ENCODE peak calls at places on chromosomes 6 and 20, in nine cellular contexts. C is pancreas; F is neural progenitor cell; O is ovary; N is transverse colon; E is heart left ventricle; P is sigmoid colon; R is uterus; S is CD8-positive, alpha-beta T cell. L is an unnamed sample.

GRCh38 chr6:17536586-17536985 is 63.5 kb upstream of the FAM8A1 start:
- DNase-seq in C (no peak), F (no peak), O (no peak), N (no peak), E (no peak), P (no peak), R (no peak), S (no peak), L (no peak)

GRCh38 chr6:23245559-23245958 is 676.2 kb downstream of the HDGFL1 start:
- DNase-seq in C (no peak), F (no peak), O (no peak), N (no peak), E (no peak), P (no peak), R (no peak), S (no peak), L (no peak)

GRCh38 chr6:16058188-16058780 is 70.6 kb upstream of the MYLIP start:
- DNase-seq in C (no peak), F (no peak), O (no peak), N (no peak), E (no peak), P (no peak), R (no peak), S (no peak), L (no peak)

GRCh38 chr6:1631251-1631650 is 21.5 kb downstream of the FOXC1 start:
- DNase-seq in C (no peak), F (no peak), O (no peak), N (no peak), E (no peak), P (no peak), R (no peak), S (no peak), L (no peak)

GRCh38 chr6:121826156-121826810 is 390.8 kb downstream of the GJA1 start:
- DNase-seq in C (no peak), F (no peak), O (no peak), N (no peak), E (no peak), P (no peak), R (no peak), S (no peak), L (peak; percentile 92)

GRCh38 chr6:5078121-5078695 is 6.9 kb upstream of the PPP1R3G start:
- DNase-seq in C (no peak), F (no peak), O (no peak), N (no peak), E (no peak), P (no peak), R (no peak), S (no peak), L (no peak)

GRCh38 chr6:169072127-169073042 is 181.3 kb downstream of the THBS2 start:
- DNase-seq in C (no peak), F (no peak), O (no peak), N (no peak), E (peak; percentile 69), P (no peak), R (no peak), S (no peak), L (no peak)

GRCh38 chr6:44179072-44179536 is 20.5 kb downstream of the CAPN11 start:
- DNase-seq in C (no peak), F (no peak), O (no peak), N (no peak), E (no peak), P (no peak), R (no peak), S (no peak), L (no peak)

GRCh38 chr20:48393721-48394120 is 434.1 kb downstream of the PREX1 start:
- DNase-seq in C (no peak), F (no peak), O (no peak), N (no peak), E (no peak), P (no peak), R (no peak), S (no peak), L (no peak)

GRCh38 chr6:22041797-22042489 is 254.9 kb downstream of the PRL start:
- DNase-seq in C (no peak), F (no peak), O (no peak), N (no peak), E (no peak), P (no peak), R (no peak), S (no peak), L (no peak)

GRCh38 chr20:59438201-59438600 is 137.8 kb downstream of the EDN3 start:
- DNase-seq in C (no peak), F (peak; percentile 74), O (no peak), N (no peak), E (no peak), P (no peak), R (no peak), S (no peak), L (no peak)

GRCh38 chr6:11909696-11910132 is 102.4 kb upstream of the HIVEP1 start:
- DNase-seq in C (no peak), F (no peak), O (no peak), N (no peak), E (no peak), P (no peak), R (no peak), S (no peak), L (peak; percentile 48)

GRCh38 chr6:56073315-56073714 is 174.1 kb downstream of the COL21A1 start:
- DNase-seq in C (no peak), F (no peak), O (no peak), N (no peak), E (peak; percentile 30), P (no peak), R (no peak), S (no peak), L (no peak)

GRCh38 chr20:42530855-42531674 is 658.6 kb downstream of the PTPRT start:
- DNase-seq in C (no peak), F (peak; percentile 60), O (no peak), N (no peak), E (no peak), P (no peak), R (no peak), S (no peak), L (no peak)

GRCh38 chr6:100309174-100309573 is 155.5 kb downstream of the SIM1 start:
- DNase-seq in C (no peak), F (no peak), O (no peak), N (no peak), E (no peak), P (no peak), R (no peak), S (no peak), L (no peak)

GRCh38 chr20:48615871-48616270 is 211.9 kb downstream of the PREX1 start:
- DNase-seq in C (no peak), F (no peak), O (no peak), N (no peak), E (no peak), P (no peak), R (no peak), S (no peak), L (no peak)

GRCh38 chr20:10970109-10970508 is 296.3 kb upstream of the JAG1 start:
- DNase-seq in C (no peak), F (no peak), O (no peak), N (no peak), E (no peak), P (no peak), R (no peak), S (no peak), L (peak; percentile 52)

GRCh38 chr6:112337209-112337638 is 9.9 kb upstream of the RFPL4B start:
- DNase-seq in C (no peak), F (peak; percentile 88), O (peak; percentile 71), N (no peak), E (peak; percentile 50), P (peak; percentile 80), R (peak; percentile 60), S (no peak), L (peak; percentile 55)

GRCh38 chr20:52219441-52219840 is 27.9 kb upstream of the ZFP64 start:
- DNase-seq in C (no peak), F (no peak), O (no peak), N (no peak), E (no peak), P (no peak), R (no peak), S (no peak), L (no peak)

GRCh38 chr6:43734294-43734665 is 35.7 kb upstream of the VEGFA start:
- DNase-seq in C (no peak), F (no peak), O (no peak), N (no peak), E (no peak), P (no peak), R (no peak), S (no peak), L (no peak)

GRCh38 chr20:24695529-24696225 is 226.2 kb downstream of the SYNDIG1 start:
- DNase-seq in C (no peak), F (no peak), O (no peak), N (no peak), E (no peak), P (peak; percentile 25), R (no peak), S (no peak), L (peak; percentile 59)

DNA sequence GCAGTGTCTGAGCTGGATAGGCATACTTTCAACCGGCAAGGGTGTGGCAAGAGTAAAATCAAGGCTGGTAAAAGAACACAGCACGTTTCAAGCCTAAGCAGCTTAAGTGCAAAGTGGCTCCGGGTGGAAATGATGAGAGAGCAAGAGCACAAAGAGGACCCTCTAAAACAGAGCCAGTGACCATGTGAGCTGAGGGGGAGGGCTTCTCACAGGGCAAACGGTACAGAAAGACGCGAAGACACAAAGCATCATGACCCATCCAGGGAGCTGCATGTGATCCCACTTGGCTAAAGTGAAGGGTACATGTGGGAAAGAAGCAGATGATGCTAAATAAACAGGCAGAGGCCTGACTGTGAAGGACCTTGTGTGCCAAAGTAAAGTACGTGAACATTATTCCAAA is 25.7 kb downstream of the FKBP5 start:
- DNase-seq in C (no peak), F (peak; percentile 75), O (no peak), N (no peak), E (no peak), P (no peak), R (no peak), S (no peak), L (no peak)
- H3K4me1 ChIP-seq in C (peaks cover 40% of the 10 kb centered on the region), F (peaks cover 19% of the 10 kb centered on the region), O (peaks cover 8% of the 10 kb centered on the region), N (peaks cover 21% of the 10 kb centered on the region), E (peaks cover 5% of the 10 kb centered on the region), P (no peaks in the 10 kb centered on the region), R (no peaks in the 10 kb centered on the region), S (peaks cover 50% of the 10 kb centered on the region), L (peaks cover 37% of the 10 kb centered on the region)

GRCh38 chr6:96394727-96395126 is 126.9 kb upstream of the UFL1 start:
- DNase-seq in C (no peak), F (peak; percentile 29), O (no peak), N (no peak), E (no peak), P (no peak), R (no peak), S (no peak), L (no peak)
- TF ChIP-seq CTCF in C (no peak), F (peak; percentile 48), O (no peak), N (no peak), E (no peak), P (no peak), R (no peak), S (no peak), L (no peak)

GRCh38 chr20:46283426-46283825 is 24.9 kb downstream of the CDH22 start:
- DNase-seq in C (peak; percentile 24), F (no peak), O (no peak), N (no peak), E (no peak), P (no peak), R (no peak), S (no peak), L (peak; percentile 55)
- H3K27me3 ChIP-seq in C (no peaks in the 10 kb centered on the region), F (no peaks in the 10 kb centered on the region), O (no peaks in the 10 kb centered on the region), N (peaks cover 55% of the 10 kb centered on the region), E (peaks cover 90% of the 10 kb centered on the region), P (peaks cover 19% of the 10 kb centered on the region), R (no peaks in the 10 kb centered on the region), S (no peaks in the 10 kb centered on the region), L (peaks cover 67% of the 10 kb centered on the region)

GRCh38 chr6:143675946-143676345 is 1.8 kb upstream of the PHACTR2 start:
- DNase-seq in C (no peak), F (no peak), O (no peak), N (no peak), E (no peak), P (no peak), R (no peak), S (no peak), L (peak; percentile 66)
- H3K4me1 ChIP-seq in C (peaks cover 17% of the 10 kb centered on the region), F (peaks cover 67% of the 10 kb centered on the region), O (peaks cover 5% of the 10 kb centered on the region), N (peaks cover 16% of the 10 kb centered on the region), E (no peaks in the 10 kb centered on the region), P (no peaks in the 10 kb centered on the region), R (peaks cover 5% of the 10 kb centered on the region), S (peaks cover 6% of the 10 kb centered on the region), L (peaks cover 57% of the 10 kb centered on the region)

L was measured in foreskin keratinocyte.